ENCODE peak calls at places on chromosome 16, in eight cellular contexts. D, Z, Y, W, G, T, O and I are unnamed samples.

GRCh38 chr16:23557779-23558330 is 328 bp downstream of the UBFD1 start:
- DNase-seq in Y (peak; percentile 59), D (no peak), T (peak; percentile 4), W (no peak), O (peak; percentile 17), G (no peak), Z (no peak), I (no peak)

GRCh38 chr16:88306411-88306810 is 76.3 kb upstream of the ZNF469 start:
- DNase-seq in D (no peak), G (no peak), Z (no peak), O (no peak), W (peak; percentile 9), T (no peak), Y (no peak), I (no peak)

GRCh38 chr16:82124651-82125050 is 45.4 kb downstream of the MPHOSPH6 start:
- DNase-seq in Z (no peak), Y (no peak), O (no peak), G (no peak), T (no peak), D (no peak), W (no peak), I (no peak)

GRCh38 chr16:68078726-68079615 is 6.2 kb upstream of the NFATC3 start:
- DNase-seq in T (no peak), G (no peak), W (no peak), Y (no peak), Z (no peak), O (no peak), D (no peak), I (no peak)

GRCh38 chr16:75703341-75703740 is 2.1 kb upstream of the DUXB start:
- DNase-seq in W (no peak), T (no peak), D (no peak), O (no peak), G (no peak), Y (no peak), Z (no peak), I (no peak)

GRCh38 chr16:75309899-75310430 is 58.5 kb upstream of the BCAR1 start:
- DNase-seq in O (no peak), W (no peak), Z (no peak), Y (peak; percentile 68), T (no peak), D (no peak), G (no peak), I (no peak)

GRCh38 chr16:58377932-58378331 is 14.3 kb upstream of the GINS3 start:
- DNase-seq in T (no peak), D (no peak), W (no peak), O (no peak), Y (no peak), Z (no peak), G (no peak), I (no peak)

GRCh38 chr16:28990375-28991040 is 5.7 kb downstream of the LAT start:
- DNase-seq in W (no peak), Y (no peak), Z (no peak), G (no peak), T (peak; percentile 63), D (no peak), O (peak; percentile 76), I (no peak)

GRCh38 chr16:31893824-31894223 is 20.2 kb downstream of the ZNF267 start:
- DNase-seq in Z (no peak), D (no peak), O (no peak), Y (no peak), G (no peak), W (no peak), T (no peak), I (no peak)

GRCh38 chr16:85005278-85006069 is 5.9 kb downstream of the ZDHHC7 start:
- DNase-seq in Y (no peak), T (no peak), D (no peak), Z (no peak), G (peak; percentile 47), W (no peak), O (no peak), I (no peak)

GRCh38 chr16:11085025-11085485 is 140.7 kb downstream of the CLEC16A start:
- DNase-seq in D (no peak), O (no peak), Z (no peak), Y (no peak), G (no peak), W (no peak), T (no peak), I (no peak)

GRCh38 chr16:85204242-85205010 is 92.2 kb upstream of the CIBAR2 start:
- DNase-seq in O (no peak), G (peak; percentile 82), D (no peak), Y (no peak), Z (no peak), W (no peak), T (no peak), I (no peak)

GRCh38 chr16:89051521-89052166 is 42.0 kb upstream of the ACSF3 start:
- DNase-seq in Y (no peak), Z (no peak), D (no peak), W (no peak), G (no peak), T (no peak), O (no peak), I (no peak)

GRCh38 chr16:86680137-86680536 is 101.8 kb downstream of the FOXL1 start:
- DNase-seq in Y (no peak), W (peak; percentile 44), T (no peak), G (peak; percentile 79), D (no peak), O (no peak), Z (no peak), I (no peak)

GRCh38 chr16:57266531-57267268 is 17.8 kb downstream of the PLLP start:
- DNase-seq in W (no peak), D (peak; percentile 52), G (no peak), Y (no peak), O (peak; percentile 15), T (no peak), Z (no peak), I (no peak)

GRCh38 chr16:83714286-83714685 is 93.5 kb upstream of the HSBP1 start:
- DNase-seq in T (no peak), G (no peak), D (no peak), Z (no peak), W (no peak), Y (no peak), O (no peak), I (no peak)

GRCh38 chr16:51151435-51151950 is 423 bp upstream of the SALL1 start:
- DNase-seq in O (no peak), Z (no peak), W (no peak), Y (peak; percentile 84), D (no peak), T (no peak), G (no peak), I (no peak)

GRCh38 chr16:89137666-89138512 is 33.7 kb upstream of the CDH15 start:
- DNase-seq in D (no peak), Y (no peak), O (no peak), Z (no peak), G (no peak), T (no peak), W (no peak), I (no peak)

GRCh38 chr16:20763461-20764232 is at the start of gene ACSM3:
- DNase-seq in Y (peak; percentile 90), D (peak; percentile 82), W (no peak), Z (no peak), T (peak; percentile 17), G (peak; percentile 42), O (peak; percentile 67), I (peak; percentile 82)

GRCh38 chr16:61678182-61678581 is 358.1 kb downstream of the CDH8 start:
- DNase-seq in Y (no peak), Z (no peak), T (no peak), D (no peak), W (no peak), O (no peak), G (no peak), I (no peak)

GRCh38 chr16:12081048-12081404 is 104.5 kb downstream of the SNX29 start:
- DNase-seq in Z (no peak), W (no peak), G (no peak), O (peak; percentile 40), T (peak; percentile 40), D (no peak), Y (no peak), I (no peak)

GRCh38 chr16:84795338-84796053 is 24.3 kb upstream of the CRISPLD2 start:
- DNase-seq in T (no peak), D (no peak), O (no peak), G (peak; percentile 89), Y (peak; percentile 72), W (peak; percentile 78), Z (no peak), I (no peak)

GRCh38 chr16:73053379-73054130 is 5.6 kb upstream of the ZFHX3 start:
- DNase-seq in T (no peak), Y (no peak), O (no peak), G (no peak), D (no peak), Z (no peak), W (no peak), I (no peak)

GRCh38 chr16:86101912-86102187 is 202.9 kb downstream of the IRF8 start:
- DNase-seq in D (no peak), O (no peak), G (no peak), Y (no peak), Z (no peak), W (no peak), T (no peak), I (no peak)

GRCh38 chr16:84511180-84511800 is 6.8 kb upstream of the MEAK7 start:
- DNase-seq in Y (peak; percentile 88), T (peak; percentile 82), G (no peak), W (peak; percentile 82), O (peak; percentile 84), Z (no peak), D (peak; percentile 86), I (peak; percentile 74)

GRCh38 chr16:83932955-83933673 is 19.9 kb upstream of the OSGIN1 start:
- DNase-seq in Y (no peak), Z (no peak), O (no peak), W (no peak), D (no peak), T (no peak), G (no peak), I (no peak)

GRCh38 chr16:66741971-66742396 is 9.4 kb downstream of the DYNC1LI2 start:
- DNase-seq in D (no peak), W (no peak), Y (no peak), Z (no peak), G (no peak), T (no peak), O (no peak), I (no peak)

GRCh38 chr16:85583491-85584181 is 29.5 kb upstream of the GSE1 start:
- DNase-seq in O (no peak), D (no peak), G (peak; percentile 73), Z (no peak), W (no peak), T (no peak), Y (no peak), I (no peak)

GRCh38 chr16:57540906-57541753 is 1.3 kb upstream of the ADGRG5 start:
- DNase-seq in D (no peak), O (no peak), Z (no peak), W (no peak), Y (no peak), T (no peak), G (no peak), I (no peak)

GRCh38 chr16:3112058-3112880 is at the start of gene ZNF205:
- DNase-seq in Z (no peak), O (no peak), D (no peak), Y (peak; percentile 89), T (no peak), W (peak; percentile 80), G (no peak), I (no peak)

GRCh38 chr16:75546293-75546692 is 9.8 kb downstream of the TMEM231 start:
- DNase-seq in Z (no peak), O (no peak), G (no peak), Y (no peak), T (no peak), W (no peak), D (no peak), I (no peak)

GRCh38 chr16:30941600-30942420 is 7.1 kb upstream of the ORAI3 start:
- DNase-seq in T (peak; percentile 53), Z (no peak), G (no peak), W (peak; percentile 77), D (peak; percentile 60), O (peak; percentile 71), Y (peak; percentile 89), I (peak; percentile 64)